ENCODE peak calls at places on chromosomes 13 and 19, in ten cellular contexts. F is SHP77; B is activated naive CD4-positive, alpha-beta T cell treated with Interleukin-2 at 50 U/mL for 16 hours; S is epithelial cell of esophagus; N is lung microvascular endothelial cell; A is DMS153; J is HuH-7.5; Y is neuronal stem cell; R is CD8-positive, alpha-beta memory T cell; I is fibroblast of pulmonary artery. T is an unnamed sample.

GRCh38 chr13:77860621-77861020 is 58.0 kb downstream of the EDNRB start:
- DNase-seq in F (no peak), B (no peak), S (peak; percentile 36), N (peak; percentile 87), A (no peak), J (no peak), Y (no peak), R (no peak), I (peak; percentile 90), T (no peak)

GRCh38 chr13:67841071-67841470 is 610.9 kb upstream of the PCDH9 start:
- DNase-seq in F (no peak), B (no peak), S (no peak), N (no peak), A (no peak), J (no peak), Y (no peak), R (no peak), I (no peak), T (no peak)

GRCh38 chr19:53652476-53652875 is 20.7 kb downstream of the DPRX start:
- DNase-seq in F (no peak), B (no peak), S (no peak), N (no peak), A (no peak), J (no peak), Y (no peak), R (no peak), I (no peak), T (no peak)

GRCh38 chr19:12766051-12766521 is 9.3 kb downstream of the HOOK2 start:
- DNase-seq in F (peak; percentile 87), B (no peak), S (peak; percentile 76), N (peak; percentile 87), A (peak; percentile 74), J (peak; percentile 97), Y (no peak), R (peak; percentile 61), I (peak; percentile 81), T (peak; percentile 91)

GRCh38 chr13:50229935-50230334 is 214.7 kb downstream of the KCNRG start:
- DNase-seq in F (no peak), B (no peak), S (peak; percentile 66), N (no peak), A (no peak), J (no peak), Y (no peak), R (no peak), I (peak; percentile 37), T (no peak)

GRCh38 chr13:72808917-72809500 is 27.1 kb downstream of the PIBF1 start:
- DNase-seq in F (no peak), B (no peak), S (peak; percentile 9), N (peak; percentile 6), A (no peak), J (no peak), Y (peak; percentile 9), R (no peak), I (peak; percentile 27), T (no peak)

GRCh38 chr19:50313812-50314536 is 15.2 kb downstream of the KCNC3 start:
- DNase-seq in F (no peak), B (no peak), S (no peak), N (no peak), A (no peak), J (no peak), Y (no peak), R (no peak), I (no peak), T (no peak)

GRCh38 chr13:24348385-24348784 is 39.0 kb downstream of the C1QTNF9 start:
- DNase-seq in F (no peak), B (no peak), S (peak; percentile 18), N (peak; percentile 22), A (no peak), J (no peak), Y (no peak), R (no peak), I (no peak), T (no peak)

GRCh38 chr19:1076951-1077350 is 10.0 kb downstream of the ARHGAP45 start:
- DNase-seq in F (no peak), B (peak; percentile 94), S (peak; percentile 66), N (peak; percentile 46), A (no peak), J (no peak), Y (no peak), R (peak; percentile 89), I (no peak), T (peak; percentile 96)

GRCh38 chr13:31835932-31836331 is 96.6 kb downstream of the RXFP2 start:
- DNase-seq in F (no peak), B (no peak), S (peak; percentile 62), N (peak; percentile 41), A (peak; percentile 39), J (no peak), Y (no peak), R (no peak), I (peak; percentile 27), T (no peak)

GRCh38 chr19:15869109-15869555 is 28.7 kb downstream of the CYP4F2 start:
- DNase-seq in F (peak; percentile 70), B (peak; percentile 27), S (peak; percentile 93), N (peak; percentile 46), A (peak; percentile 97), J (peak; percentile 80), Y (peak; percentile 4), R (no peak), I (peak; percentile 10), T (peak; percentile 56)

GRCh38 chr13:102555914-102556553 is 40.8 kb upstream of the TPP2 start:
- DNase-seq in F (peak; percentile 68), B (no peak), S (peak; percentile 73), N (peak; percentile 53), A (peak; percentile 35), J (no peak), Y (peak; percentile 17), R (no peak), I (peak; percentile 45), T (no peak)